ENCODE peak calls at places on chromosomes 11 and 22, in eight cellular contexts. One of them, this sample, is unnamed.

GRCh38 chr11:133065847-133066485 is 466.3 kb downstream of the OPCML start:
- DNase-seq in NCI-H2171 treated with DMSO at 0.1 percent for 48 hours: no peak
- DNase-seq in activated CD4-positive, alpha-beta T cell treated with anti-CD3 and anti-CD28 coated beads for 4 hours: no peak
- DNase-seq in lower leg skin: no peak
- DNase-seq in fibroblast of the conjunctiva: no peak
- DNase-seq in astrocyte: peak; percentile 31
- DNase-seq in HEK293T: no peak
- DNase-seq in KG1: no peak
- DNase-seq in this sample: peak; percentile 69

GRCh38 chr11:14070866-14071265 is 108.3 kb downstream of the SPON1 start:
- DNase-seq in astrocyte: no peak
- DNase-seq in NCI-H2171 treated with DMSO at 0.1 percent for 48 hours: no peak
- DNase-seq in activated CD4-positive, alpha-beta T cell treated with anti-CD3 and anti-CD28 coated beads for 4 hours: no peak
- DNase-seq in HEK293T: no peak
- DNase-seq in KG1: no peak
- DNase-seq in lower leg skin: no peak
- DNase-seq in fibroblast of the conjunctiva: no peak
- DNase-seq in this sample: no peak

GRCh38 chr11:74844072-74844471 is 95.4 kb downstream of the RNF169 start:
- DNase-seq in lower leg skin: no peak
- DNase-seq in astrocyte: no peak
- DNase-seq in KG1: no peak
- DNase-seq in activated CD4-positive, alpha-beta T cell treated with anti-CD3 and anti-CD28 coated beads for 4 hours: no peak
- DNase-seq in HEK293T: no peak
- DNase-seq in NCI-H2171 treated with DMSO at 0.1 percent for 48 hours: no peak
- DNase-seq in fibroblast of the conjunctiva: no peak
- DNase-seq in this sample: no peak

GRCh38 chr11:116707250-116707649 is 65.5 kb downstream of the BUD13 start:
- DNase-seq in NCI-H2171 treated with DMSO at 0.1 percent for 48 hours: peak; percentile 76
- DNase-seq in lower leg skin: no peak
- DNase-seq in fibroblast of the conjunctiva: no peak
- DNase-seq in astrocyte: no peak
- DNase-seq in KG1: no peak
- DNase-seq in activated CD4-positive, alpha-beta T cell treated with anti-CD3 and anti-CD28 coated beads for 4 hours: no peak
- DNase-seq in HEK293T: no peak
- DNase-seq in this sample: no peak

GRCh38 chr11:122951231-122951630 is 30.4 kb downstream of the BSX start:
- DNase-seq in HEK293T: no peak
- DNase-seq in lower leg skin: no peak
- DNase-seq in fibroblast of the conjunctiva: no peak
- DNase-seq in NCI-H2171 treated with DMSO at 0.1 percent for 48 hours: no peak
- DNase-seq in activated CD4-positive, alpha-beta T cell treated with anti-CD3 and anti-CD28 coated beads for 4 hours: no peak
- DNase-seq in astrocyte: no peak
- DNase-seq in KG1: no peak
- DNase-seq in this sample: no peak

GRCh38 chr11:22671751-22672150 is 5.3 kb downstream of the GAS2 start:
- DNase-seq in astrocyte: peak; percentile 9
- DNase-seq in fibroblast of the conjunctiva: no peak
- DNase-seq in lower leg skin: no peak
- DNase-seq in HEK293T: no peak
- DNase-seq in activated CD4-positive, alpha-beta T cell treated with anti-CD3 and anti-CD28 coated beads for 4 hours: no peak
- DNase-seq in NCI-H2171 treated with DMSO at 0.1 percent for 48 hours: no peak
- DNase-seq in KG1: no peak
- DNase-seq in this sample: no peak

GRCh38 chr11:79168530-79169110 is 272.2 kb downstream of the TENM4 start:
- DNase-seq in astrocyte: no peak
- DNase-seq in NCI-H2171 treated with DMSO at 0.1 percent for 48 hours: no peak
- DNase-seq in fibroblast of the conjunctiva: no peak
- DNase-seq in lower leg skin: no peak
- DNase-seq in activated CD4-positive, alpha-beta T cell treated with anti-CD3 and anti-CD28 coated beads for 4 hours: no peak
- DNase-seq in KG1: no peak
- DNase-seq in HEK293T: no peak
- DNase-seq in this sample: no peak

GRCh38 chr11:122863704-122864326 is 18.7 kb upstream of the JHY start:
- DNase-seq in fibroblast of the conjunctiva: peak; percentile 38
- DNase-seq in activated CD4-positive, alpha-beta T cell treated with anti-CD3 and anti-CD28 coated beads for 4 hours: peak; percentile 44
- DNase-seq in NCI-H2171 treated with DMSO at 0.1 percent for 48 hours: no peak
- DNase-seq in HEK293T: peak; percentile 43
- DNase-seq in astrocyte: peak; percentile 14
- DNase-seq in lower leg skin: no peak
- DNase-seq in KG1: peak; percentile 39
- DNase-seq in this sample: no peak

GRCh38 chr11:72745511-72745910 is 6.7 kb downstream of the ARAP1 start:
- DNase-seq in HEK293T: no peak
- DNase-seq in fibroblast of the conjunctiva: no peak
- DNase-seq in lower leg skin: no peak
- DNase-seq in KG1: no peak
- DNase-seq in astrocyte: no peak
- DNase-seq in NCI-H2171 treated with DMSO at 0.1 percent for 48 hours: no peak
- DNase-seq in activated CD4-positive, alpha-beta T cell treated with anti-CD3 and anti-CD28 coated beads for 4 hours: no peak
- DNase-seq in this sample: no peak

GRCh38 chr22:47012589-47013365 is 250.3 kb downstream of the TBC1D22A start:
- DNase-seq in HEK293T: no peak
- DNase-seq in activated CD4-positive, alpha-beta T cell treated with anti-CD3 and anti-CD28 coated beads for 4 hours: no peak
- DNase-seq in fibroblast of the conjunctiva: no peak
- DNase-seq in NCI-H2171 treated with DMSO at 0.1 percent for 48 hours: no peak
- DNase-seq in KG1: no peak
- DNase-seq in astrocyte: peak; percentile 63
- DNase-seq in lower leg skin: no peak
- DNase-seq in this sample: peak; percentile 45

GRCh38 chr11:118438314-118438931 is 2.1 kb downstream of the KMT2A start:
- DNase-seq in NCI-H2171 treated with DMSO at 0.1 percent for 48 hours: no peak
- DNase-seq in astrocyte: peak; percentile 83
- DNase-seq in activated CD4-positive, alpha-beta T cell treated with anti-CD3 and anti-CD28 coated beads for 4 hours: peak; percentile 30
- DNase-seq in fibroblast of the conjunctiva: peak; percentile 74
- DNase-seq in HEK293T: peak; percentile 54
- DNase-seq in lower leg skin: peak; percentile 65
- DNase-seq in KG1: peak; percentile 64
- DNase-seq in this sample: no peak

GRCh38 chr22:37173709-37174108 is 14.3 kb downstream of the C1QTNF6 start:
- DNase-seq in HEK293T: no peak
- DNase-seq in KG1: no peak
- DNase-seq in activated CD4-positive, alpha-beta T cell treated with anti-CD3 and anti-CD28 coated beads for 4 hours: no peak
- DNase-seq in fibroblast of the conjunctiva: peak; percentile 34
- DNase-seq in astrocyte: no peak
- DNase-seq in lower leg skin: peak; percentile 69
- DNase-seq in NCI-H2171 treated with DMSO at 0.1 percent for 48 hours: no peak
- DNase-seq in this sample: peak; percentile 84

GRCh38 chr22:49312601-49313000 is 515.1 kb downstream of the BRD1 start:
- DNase-seq in fibroblast of the conjunctiva: no peak
- DNase-seq in HEK293T: no peak
- DNase-seq in astrocyte: no peak
- DNase-seq in NCI-H2171 treated with DMSO at 0.1 percent for 48 hours: no peak
- DNase-seq in activated CD4-positive, alpha-beta T cell treated with anti-CD3 and anti-CD28 coated beads for 4 hours: no peak
- DNase-seq in KG1: no peak
- DNase-seq in lower leg skin: no peak
- DNase-seq in this sample: no peak

GRCh38 chr11:76632492-76632891 is 38.1 kb downstream of the LRRC32 start:
- DNase-seq in NCI-H2171 treated with DMSO at 0.1 percent for 48 hours: no peak
- DNase-seq in activated CD4-positive, alpha-beta T cell treated with anti-CD3 and anti-CD28 coated beads for 4 hours: no peak
- DNase-seq in astrocyte: no peak
- DNase-seq in HEK293T: no peak
- DNase-seq in KG1: no peak
- DNase-seq in lower leg skin: no peak
- DNase-seq in fibroblast of the conjunctiva: no peak
- DNase-seq in this sample: no peak

GRCh38 chr11:62472063-62472884 is 53.4 kb downstream of the SCGB1A1 start:
- DNase-seq in lower leg skin: no peak
- DNase-seq in NCI-H2171 treated with DMSO at 0.1 percent for 48 hours: no peak
- DNase-seq in HEK293T: no peak
- DNase-seq in fibroblast of the conjunctiva: peak; percentile 24
- DNase-seq in KG1: no peak
- DNase-seq in activated CD4-positive, alpha-beta T cell treated with anti-CD3 and anti-CD28 coated beads for 4 hours: no peak
- DNase-seq in astrocyte: peak; percentile 60
- DNase-seq in this sample: no peak

GRCh38 chr11:104588975-104589374 is 309.3 kb downstream of the CASP12 start:
- DNase-seq in HEK293T: no peak
- DNase-seq in lower leg skin: no peak
- DNase-seq in NCI-H2171 treated with DMSO at 0.1 percent for 48 hours: no peak
- DNase-seq in fibroblast of the conjunctiva: no peak
- DNase-seq in astrocyte: no peak
- DNase-seq in KG1: no peak
- DNase-seq in activated CD4-positive, alpha-beta T cell treated with anti-CD3 and anti-CD28 coated beads for 4 hours: no peak
- DNase-seq in this sample: no peak

GRCh38 chr11:39617971-39618370 is 1841.5 kb downstream of the LRRC4C start:
- DNase-seq in HEK293T: no peak
- DNase-seq in astrocyte: no peak
- DNase-seq in lower leg skin: no peak
- DNase-seq in NCI-H2171 treated with DMSO at 0.1 percent for 48 hours: no peak
- DNase-seq in KG1: no peak
- DNase-seq in fibroblast of the conjunctiva: no peak
- DNase-seq in activated CD4-positive, alpha-beta T cell treated with anti-CD3 and anti-CD28 coated beads for 4 hours: no peak
- DNase-seq in this sample: no peak

GRCh38 chr22:23402275-23403151 is 177.6 kb downstream of the IGLL1 start:
- DNase-seq in HEK293T: peak; percentile 91
- DNase-seq in NCI-H2171 treated with DMSO at 0.1 percent for 48 hours: peak; percentile 62
- DNase-seq in fibroblast of the conjunctiva: no peak
- DNase-seq in lower leg skin: no peak
- DNase-seq in activated CD4-positive, alpha-beta T cell treated with anti-CD3 and anti-CD28 coated beads for 4 hours: peak; percentile 35
- DNase-seq in KG1: no peak
- DNase-seq in astrocyte: peak; percentile 15
- DNase-seq in this sample: peak; percentile 78

GRCh38 chr11:13114566-13115465 is 105.7 kb downstream of the RASSF10 start:
- DNase-seq in lower leg skin: no peak
- DNase-seq in KG1: no peak
- DNase-seq in activated CD4-positive, alpha-beta T cell treated with anti-CD3 and anti-CD28 coated beads for 4 hours: no peak
- DNase-seq in HEK293T: peak; percentile 57
- DNase-seq in NCI-H2171 treated with DMSO at 0.1 percent for 48 hours: peak; percentile 25
- DNase-seq in astrocyte: no peak
- DNase-seq in fibroblast of the conjunctiva: no peak
- DNase-seq in this sample: no peak

GRCh38 chr22:21693999-21694341 is 28.2 kb downstream of the PPIL2 start:
- DNase-seq in KG1: no peak
- DNase-seq in lower leg skin: no peak
- DNase-seq in fibroblast of the conjunctiva: no peak
- DNase-seq in HEK293T: no peak
- DNase-seq in NCI-H2171 treated with DMSO at 0.1 percent for 48 hours: no peak
- DNase-seq in activated CD4-positive, alpha-beta T cell treated with anti-CD3 and anti-CD28 coated beads for 4 hours: no peak
- DNase-seq in astrocyte: no peak
- DNase-seq in this sample: no peak

GRCh38 chr11:108632041-108632440 is 32.8 kb upstream of the DDX10 start:
- DNase-seq in fibroblast of the conjunctiva: no peak
- DNase-seq in KG1: no peak
- DNase-seq in activated CD4-positive, alpha-beta T cell treated with anti-CD3 and anti-CD28 coated beads for 4 hours: no peak
- DNase-seq in NCI-H2171 treated with DMSO at 0.1 percent for 48 hours: no peak
- DNase-seq in HEK293T: no peak
- DNase-seq in astrocyte: no peak
- DNase-seq in lower leg skin: no peak
- DNase-seq in this sample: no peak

GRCh38 chr11:103959279-103959930 is 77.0 kb upstream of the DDI1 start:
- DNase-seq in fibroblast of the conjunctiva: no peak
- DNase-seq in HEK293T: no peak
- DNase-seq in astrocyte: peak; percentile 73
- DNase-seq in activated CD4-positive, alpha-beta T cell treated with anti-CD3 and anti-CD28 coated beads for 4 hours: no peak
- DNase-seq in lower leg skin: no peak
- DNase-seq in NCI-H2171 treated with DMSO at 0.1 percent for 48 hours: no peak
- DNase-seq in KG1: no peak
- DNase-seq in this sample: no peak

GRCh38 chr11:64698427-64698826 is 24.6 kb downstream of the NRXN2 start:
- DNase-seq in NCI-H2171 treated with DMSO at 0.1 percent for 48 hours: no peak
- DNase-seq in activated CD4-positive, alpha-beta T cell treated with anti-CD3 and anti-CD28 coated beads for 4 hours: no peak
- DNase-seq in fibroblast of the conjunctiva: no peak
- DNase-seq in lower leg skin: no peak
- DNase-seq in KG1: no peak
- DNase-seq in HEK293T: no peak
- DNase-seq in astrocyte: no peak
- DNase-seq in this sample: no peak

GRCh38 chr11:115083129-115083823 is 404.9 kb downstream of the NXPE2 start:
- DNase-seq in NCI-H2171 treated with DMSO at 0.1 percent for 48 hours: no peak
- DNase-seq in lower leg skin: no peak
- DNase-seq in KG1: no peak
- DNase-seq in astrocyte: no peak
- DNase-seq in fibroblast of the conjunctiva: no peak
- DNase-seq in activated CD4-positive, alpha-beta T cell treated with anti-CD3 and anti-CD28 coated beads for 4 hours: no peak
- DNase-seq in HEK293T: peak; percentile 35
- DNase-seq in this sample: no peak

GRCh38 chr11:2930705-2931415 is 1.6 kb upstream of the PHLDA2 start:
- DNase-seq in fibroblast of the conjunctiva: no peak
- DNase-seq in lower leg skin: no peak
- DNase-seq in NCI-H2171 treated with DMSO at 0.1 percent for 48 hours: no peak
- DNase-seq in KG1: no peak
- DNase-seq in HEK293T: peak; percentile 53
- DNase-seq in astrocyte: no peak
- DNase-seq in activated CD4-positive, alpha-beta T cell treated with anti-CD3 and anti-CD28 coated beads for 4 hours: peak; percentile 30
- DNase-seq in this sample: no peak

GRCh38 chr22:27687984-27688545 is 113.5 kb downstream of the MN1 start:
- DNase-seq in NCI-H2171 treated with DMSO at 0.1 percent for 48 hours: peak; percentile 39
- DNase-seq in HEK293T: no peak
- DNase-seq in KG1: no peak
- DNase-seq in lower leg skin: no peak
- DNase-seq in activated CD4-positive, alpha-beta T cell treated with anti-CD3 and anti-CD28 coated beads for 4 hours: no peak
- DNase-seq in astrocyte: no peak
- DNase-seq in fibroblast of the conjunctiva: no peak
- DNase-seq in this sample: no peak

GRCh38 chr22:36328635-36329216 is 59.0 kb downstream of the MYH9 start:
- DNase-seq in NCI-H2171 treated with DMSO at 0.1 percent for 48 hours: peak; percentile 69
- DNase-seq in astrocyte: peak; percentile 94
- DNase-seq in lower leg skin: no peak
- DNase-seq in HEK293T: no peak
- DNase-seq in activated CD4-positive, alpha-beta T cell treated with anti-CD3 and anti-CD28 coated beads for 4 hours: no peak
- DNase-seq in KG1: no peak
- DNase-seq in fibroblast of the conjunctiva: no peak
- DNase-seq in this sample: no peak

GRCh38 chr11:126733685-126734084 is 266.9 kb downstream of the KIRREL3 start:
- DNase-seq in fibroblast of the conjunctiva: no peak
- DNase-seq in KG1: no peak
- DNase-seq in lower leg skin: no peak
- DNase-seq in HEK293T: no peak
- DNase-seq in activated CD4-positive, alpha-beta T cell treated with anti-CD3 and anti-CD28 coated beads for 4 hours: no peak
- DNase-seq in NCI-H2171 treated with DMSO at 0.1 percent for 48 hours: peak; percentile 76
- DNase-seq in astrocyte: no peak
- DNase-seq in this sample: no peak

GRCh38 chr11:125621995-125622394 is 3.0 kb upstream of the CHEK1 start:
- DNase-seq in KG1: no peak
- DNase-seq in astrocyte: peak; percentile 59
- DNase-seq in activated CD4-positive, alpha-beta T cell treated with anti-CD3 and anti-CD28 coated beads for 4 hours: no peak
- DNase-seq in lower leg skin: no peak
- DNase-seq in fibroblast of the conjunctiva: peak; percentile 13
- DNase-seq in NCI-H2171 treated with DMSO at 0.1 percent for 48 hours: no peak
- DNase-seq in HEK293T: no peak
- DNase-seq in this sample: no peak

GRCh38 chr11:64848779-64849599 is 4.5 kb upstream of the CDC42BPG start:
- DNase-seq in lower leg skin: no peak
- DNase-seq in fibroblast of the conjunctiva: no peak
- DNase-seq in astrocyte: no peak
- DNase-seq in activated CD4-positive, alpha-beta T cell treated with anti-CD3 and anti-CD28 coated beads for 4 hours: no peak
- DNase-seq in KG1: no peak
- DNase-seq in HEK293T: no peak
- DNase-seq in NCI-H2171 treated with DMSO at 0.1 percent for 48 hours: no peak
- DNase-seq in this sample: no peak

GRCh38 chr22:22245935-22246525 is 1.4 kb downstream of the VPREB1 start:
- DNase-seq in HEK293T: no peak
- DNase-seq in astrocyte: no peak
- DNase-seq in NCI-H2171 treated with DMSO at 0.1 percent for 48 hours: no peak
- DNase-seq in fibroblast of the conjunctiva: no peak
- DNase-seq in activated CD4-positive, alpha-beta T cell treated with anti-CD3 and anti-CD28 coated beads for 4 hours: no peak
- DNase-seq in lower leg skin: no peak
- DNase-seq in KG1: no peak
- DNase-seq in this sample: no peak

This sample was measured in suprapubic skin.